ENCODE peak calls at places on chromosomes 13 and 19, in ten cellular contexts. G is activated T-cell treated with anti-CD3 and anti-CD28 coated beads, Interleukin-2, amount 50 U/mL, for 72 hours; R is nucleus accumbens; K is AG20443; O is stimulated activated naive B cell treated with anti-CD40 and anti-IgM and Interleukin-4, amounts not matched to agents 10 μg/mL and 1 μg/mL and 100 μg/mL, for 72 hours; N is stimulated activated CD4-positive, alpha-beta T cell treated with anti-CD3 and anti-CD28 coated beads, TNF-alpha, amount 100 ng/mL, for 1 hour; F is C1 segment of cervical spinal cord; T is caudate nucleus; E is heart left ventricle; A is chondrocyte. S is an unnamed sample.

GRCh38 chr13:40318366-40318765 is 348.1 kb downstream of the FOXO1 start:
- DNase-seq in G (peak; percentile 7), R (no peak), K (no peak), O (no peak), N (no peak), F (no peak), T (no peak), E (peak; percentile 56), A (no peak), S (peak; percentile 41)

GRCh38 chr13:41177616-41178015 is 16.8 kb downstream of the KBTBD7 start:
- DNase-seq in G (no peak), R (no peak), K (no peak), O (no peak), N (no peak), F (no peak), T (no peak), E (no peak), A (no peak), S (no peak)

GRCh38 chr19:50835103-50835784 is 1.9 kb upstream of the KLK15 start:
- DNase-seq in G (no peak), R (no peak), K (no peak), O (no peak), N (no peak), F (no peak), T (no peak), E (no peak), A (peak; percentile 75), S (no peak)

GRCh38 chr13:67366533-67366932 is 136.4 kb upstream of the PCDH9 start:
- DNase-seq in G (no peak), R (no peak), K (no peak), O (no peak), N (no peak), F (no peak), T (no peak), E (no peak), A (no peak), S (no peak)

GRCh38 chr19:55257461-55258411 is 1.1 kb downstream of the PPP6R1 start:
- DNase-seq in G (peak; percentile 38), R (no peak), K (peak; percentile 43), O (no peak), N (no peak), F (no peak), T (no peak), E (no peak), A (no peak), S (peak; percentile 47)

GRCh38 chr19:49997709-49998108 is 27.5 kb downstream of the VRK3 start:
- DNase-seq in G (peak; percentile 17), R (no peak), K (peak; percentile 40), O (no peak), N (no peak), F (no peak), T (no peak), E (no peak), A (no peak), S (no peak)

GRCh38 chr19:8571006-8571411 is 6.2 kb downstream of the MYO1F start:
- DNase-seq in G (peak; percentile 55), R (no peak), K (peak; percentile 82), O (no peak), N (no peak), F (peak; percentile 32), T (no peak), E (peak; percentile 43), A (no peak), S (no peak)

GRCh38 chr13:92681239-92681638 is 545.4 kb upstream of the GPC6 start:
- DNase-seq in G (no peak), R (no peak), K (no peak), O (no peak), N (no peak), F (no peak), T (no peak), E (no peak), A (no peak), S (no peak)

GRCh38 chr19:35365303-35365702 is 5.6 kb upstream of the GPR42 start:
- DNase-seq in G (no peak), R (no peak), K (no peak), O (no peak), N (no peak), F (no peak), T (no peak), E (no peak), A (no peak), S (no peak)

GRCh38 chr19:9849786-9850185 is 14.7 kb downstream of the PIN1 start:
- DNase-seq in G (no peak), R (no peak), K (no peak), O (no peak), N (no peak), F (no peak), T (no peak), E (no peak), A (no peak), S (no peak)

GRCh38 chr19:46904114-46905060 is 43.6 kb downstream of the ARHGAP35 start:
- DNase-seq in G (no peak), R (no peak), K (peak; percentile 81), O (no peak), N (no peak), F (no peak), T (no peak), E (peak; percentile 51), A (no peak), S (no peak)

GRCh38 chr13:41426047-41426446 is 31.3 kb upstream of the RGCC start:
- DNase-seq in G (no peak), R (no peak), K (no peak), O (no peak), N (no peak), F (no peak), T (no peak), E (no peak), A (no peak), S (no peak)

GRCh38 chr19:15265849-15266248 is 33.6 kb upstream of the EPHX3 start:
- DNase-seq in G (no peak), R (peak; percentile 92), K (peak; percentile 96), O (no peak), N (no peak), F (peak; percentile 84), T (peak; percentile 70), E (peak; percentile 86), A (no peak), S (peak; percentile 62)

GRCh38 chr19:772730-773436 is 22.0 kb downstream of the MISP start:
- DNase-seq in G (no peak), R (no peak), K (peak; percentile 7), O (no peak), N (no peak), F (no peak), T (no peak), E (no peak), A (no peak), S (no peak)

GRCh38 chr13:51333421-51333820 is 6.1 kb upstream of the SERPINE3 start:
- DNase-seq in G (no peak), R (no peak), K (no peak), O (no peak), N (no peak), F (no peak), T (no peak), E (no peak), A (no peak), S (no peak)

GRCh38 chr13:110134801-110135200 is 172.2 kb downstream of the COL4A1 start:
- DNase-seq in G (no peak), R (no peak), K (peak; percentile 37), O (no peak), N (no peak), F (no peak), T (no peak), E (no peak), A (no peak), S (no peak)

GRCh38 chr13:110957181-110957884 is 42.5 kb upstream of the ANKRD10 start:
- DNase-seq in G (no peak), R (no peak), K (no peak), O (no peak), N (no peak), F (no peak), T (no peak), E (no peak), A (no peak), S (no peak)

GRCh38 chr13:66994097-66994496 is 236.0 kb downstream of the PCDH9 start:
- DNase-seq in G (peak; percentile 39), R (peak; percentile 84), K (peak; percentile 49), O (peak; percentile 67), N (no peak), F (peak; percentile 83), T (peak; percentile 53), E (peak; percentile 65), A (no peak), S (peak; percentile 27)

GRCh38 chr13:51284339-51284738 is 55.2 kb upstream of the SERPINE3 start:
- DNase-seq in G (no peak), R (no peak), K (no peak), O (no peak), N (no peak), F (no peak), T (no peak), E (no peak), A (no peak), S (no peak)

GRCh38 chr19:33501957-33502356 is 19.6 kb downstream of the PEPD start:
- DNase-seq in G (no peak), R (no peak), K (no peak), O (no peak), N (no peak), F (no peak), T (no peak), E (no peak), A (peak; percentile 73), S (no peak)

GRCh38 chr13:91375119-91375729 is 23.2 kb upstream of the GPC5 start:
- DNase-seq in G (no peak), R (no peak), K (peak; percentile 45), O (no peak), N (no peak), F (no peak), T (no peak), E (no peak), A (no peak), S (no peak)

S was measured in left colon.